ENCODE peak calls at places on chromosomes 5 and 9, in four cellular contexts. C is IMR-90, X is A549, R is Peyer's patch. P is an unnamed sample.

GRCh38 chr5:77449981-77450380 is 42.1 kb downstream of the WDR41 start:
- DNase-seq in R (no peak), X (no peak), C (peak), P (no peak)

GRCh38 chr9:129851821-129852220 is 16.6 kb downstream of the USP20 start:
- DNase-seq in X (no peak), C (no peak), R (no peak), P (no peak)

GRCh38 chr9:132410642-132411041 is 631 bp downstream of the CFAP77 start:
- DNase-seq in X (no peak), C (no peak), R (no peak), P (no peak)

GRCh38 chr9:126478216-126478981 is 135.3 kb upstream of the LMX1B start:
- DNase-seq in R (no peak), C (no peak), X (no peak), P (no peak)

GRCh38 chr9:135416771-135417290 is 62.8 kb upstream of the PPP1R26 start:
- DNase-seq in R (no peak), C (no peak), X (no peak), P (no peak)

GRCh38 chr5:111635946-111636315 is 121.1 kb downstream of the NREP start:
- DNase-seq in C (peak), X (no peak), R (no peak), P (no peak)

GRCh38 chr9:136336156-136336860 is 9.0 kb downstream of the GPSM1 start:
- DNase-seq in C (peak), R (no peak), X (no peak), P (peak)

GRCh38 chr5:1948663-1949191 is 66.0 kb upstream of the IRX4 start:
- DNase-seq in C (no peak), R (no peak), X (no peak), P (no peak)

GRCh38 chr5:56732147-56732546 is 83.2 kb upstream of the MAP3K1 start:
- DNase-seq in X (no peak), C (no peak), R (no peak), P (no peak)

GRCh38 chr9:127612993-127613954 is 1.2 kb downstream of the STXBP1 start:
- DNase-seq in C (peak), X (peak), R (peak), P (peak)

GRCh38 chr9:128558431-128559310 is 6.3 kb downstream of the SPTAN1 start:
- DNase-seq in R (peak), C (peak), X (no peak), P (peak)

GRCh38 chr5:144318460-144318859 is 147.8 kb downstream of the KCTD16 start:
- DNase-seq in C (no peak), R (no peak), X (no peak), P (no peak)

GRCh38 chr9:91954841-91955471 is 4.9 kb upstream of the ROR2 start:
- DNase-seq in C (peak), X (peak), R (no peak), P (peak)

GRCh38 chr5:175590471-175590881 is 67.4 kb upstream of the HRH2 start:
- DNase-seq in R (no peak), X (no peak), C (peak), P (peak)

GRCh38 chr9:109171926-109172325 is 4.9 kb upstream of the FRRS1L start:
- DNase-seq in R (no peak), C (peak), X (no peak), P (peak)

GRCh38 chr5:59276886-59277514 is 616.5 kb downstream of the PDE4D start:
- DNase-seq in X (no peak), C (no peak), R (no peak), P (no peak)

GRCh38 chr9:121735792-121736130 is 84.3 kb downstream of the DAB2IP start:
- DNase-seq in C (no peak), R (no peak), X (peak), P (no peak)

GRCh38 chr9:136484153-136485048 is 1.6 kb upstream of the SEC16A start:
- DNase-seq in X (no peak), C (no peak), R (no peak), P (no peak)

GRCh38 chr9:92295240-92295790 is 1.8 kb upstream of the IARS1 start:
- DNase-seq in X (no peak), R (no peak), C (no peak), P (no peak)

GRCh38 chr5:177220576-177220975 is 82.9 kb downstream of the RAB24 start:
- DNase-seq in X (no peak), R (no peak), C (no peak), P (no peak)

GRCh38 chr5:9207820-9208418 is 338.0 kb downstream of the SEMA5A start:
- DNase-seq in X (peak), R (no peak), C (peak), P (peak)

GRCh38 chr5:8875722-8876121 is 670.2 kb downstream of the SEMA5A start:
- DNase-seq in X (no peak), C (no peak), R (no peak), P (no peak)

GRCh38 chr9:71263451-71263850 is 142.0 kb upstream of the TRPM3 start:
- DNase-seq in C (no peak), R (no peak), X (no peak), P (no peak)

GRCh38 chr5:151886741-151887261 is 37.9 kb downstream of the GLRA1 start:
- DNase-seq in C (no peak), X (no peak), R (no peak), P (no peak)

GRCh38 chr9:130328349-130328801 is 62.8 kb downstream of the HMCN2 start:
- DNase-seq in R (peak), X (no peak), C (peak), P (no peak)

GRCh38 chr5:127400946-127401670 is 110.5 kb downstream of the MEGF10 start:
- DNase-seq in R (no peak), C (no peak), X (no peak), P (no peak)

GRCh38 chr5:150781706-150782614 is 3.4 kb downstream of the SMIM3 start:
- DNase-seq in X (no peak), R (no peak), C (peak), P (peak)

GRCh38 chr5:89128097-89128496 is 245.1 kb upstream of the MEF2C start:
- DNase-seq in C (peak), X (no peak), R (no peak), P (no peak)

GRCh38 chr5:178182158-178182876 is 4.9 kb downstream of the GMCL2 start:
- DNase-seq in X (no peak), R (peak), C (no peak), P (no peak)

GRCh38 chr9:105475302-105475701 is 27.5 kb downstream of the FSD1L start:
- DNase-seq in X (no peak), R (no peak), C (peak), P (no peak)

GRCh38 chr5:145680169-145680568 is 155.0 kb downstream of the PRELID2 start:
- DNase-seq in X (peak), C (no peak), R (no peak), P (peak)

GRCh38 chr9:99253772-99254431 is 31.8 kb downstream of the SEC61B start:
- DNase-seq in R (peak), C (no peak), X (no peak), P (no peak)
- TF ChIP-seq POLR2A in R (no peak), C (no peak), X (no peak), P (no peak)

GRCh38 chr9:76688471-76689238 is 75.6 kb upstream of the PCA3 start:
- DNase-seq in X (no peak), R (no peak), C (no peak), P (no peak)

GRCh38 chr9:76686756-76687155 is 77.5 kb upstream of the PCA3 start:
- DNase-seq in R (no peak), C (no peak), X (no peak), P (no peak)

GRCh38 chr9:76690575-76691370 is 73.5 kb upstream of the PCA3 start:
- DNase-seq in C (no peak), X (no peak), R (no peak), P (no peak)

GRCh38 chr9:76684213-76684612 is 80.0 kb upstream of the PCA3 start:
- DNase-seq in X (no peak), C (no peak), R (no peak), P (no peak)

DNA sequence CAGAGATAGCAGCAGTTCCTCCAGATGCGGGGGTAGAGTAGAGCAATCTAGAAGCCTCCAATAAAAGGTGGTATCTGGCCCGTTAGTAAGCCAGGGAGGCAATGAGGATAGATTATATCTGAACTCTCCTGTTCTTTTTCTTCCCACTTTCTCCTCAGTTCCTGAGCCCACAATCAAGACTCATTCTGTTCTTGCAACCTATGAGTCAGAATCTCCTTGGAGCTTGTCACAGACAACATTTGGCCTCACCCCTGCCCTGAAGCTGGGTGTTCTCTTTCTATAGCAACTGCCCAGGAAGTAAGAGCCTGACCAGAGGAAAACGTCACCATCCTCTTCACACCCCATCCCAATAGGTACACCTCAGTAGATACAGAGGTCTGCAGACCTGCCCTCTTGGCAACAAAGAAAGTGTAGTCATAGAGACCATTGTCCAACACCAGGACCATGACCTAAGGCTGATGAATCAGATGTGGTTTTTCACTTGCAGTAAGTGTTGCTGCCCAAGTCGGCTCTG is 76.3 kb upstream of the PCA3 start:
- DNase-seq in C (peak), R (no peak), X (no peak), P (peak)
- TF ChIP-seq POLR2A in C (no peak), R (no peak), X (no peak), P (no peak)

DNA sequence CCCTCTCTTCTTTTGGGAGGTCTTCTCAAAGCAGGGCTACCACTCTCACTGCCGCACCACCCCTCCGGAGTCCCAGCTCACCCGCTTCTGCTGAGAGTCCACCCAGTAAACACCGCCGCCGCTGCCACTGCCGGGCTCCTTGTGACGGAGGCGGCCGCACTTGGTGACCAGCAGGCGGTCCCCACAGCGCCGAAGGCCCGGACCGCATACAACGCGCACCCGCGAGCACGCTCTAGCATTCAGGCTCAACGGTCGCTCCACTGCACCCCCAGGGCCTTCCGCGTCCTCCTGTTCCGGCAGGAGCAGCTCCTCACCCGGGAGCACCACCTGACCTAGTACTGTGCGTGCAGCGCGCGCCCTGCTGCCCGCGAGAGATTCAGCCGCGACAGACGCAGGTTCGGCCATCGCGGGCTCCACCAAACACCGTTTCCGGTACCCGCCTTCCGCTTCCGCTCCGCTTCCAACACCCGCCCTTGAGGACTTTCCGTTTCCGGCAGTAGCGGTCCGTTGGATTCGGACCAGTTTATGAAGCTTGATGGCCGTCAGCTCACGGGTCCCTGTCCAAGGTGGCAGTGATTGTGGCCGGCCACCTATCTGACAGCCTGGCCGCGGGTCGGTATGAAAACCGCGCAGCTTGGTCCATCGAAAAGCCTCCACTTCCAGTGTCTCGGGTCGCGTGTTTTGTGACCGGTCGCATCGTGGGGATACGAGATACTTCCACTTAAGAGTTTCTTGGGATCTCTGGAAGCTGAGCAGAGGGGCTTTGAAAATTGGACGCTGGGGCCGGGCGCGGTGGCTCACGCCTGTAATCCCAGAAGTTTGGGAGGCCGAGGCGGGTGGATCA is at the start of gene EXOSC3:
- DNase-seq in C (peak), R (peak), X (peak), P (peak)
- TF ChIP-seq POLR2A in C (peak), R (peak), X (peak), P (peak)

DNA sequence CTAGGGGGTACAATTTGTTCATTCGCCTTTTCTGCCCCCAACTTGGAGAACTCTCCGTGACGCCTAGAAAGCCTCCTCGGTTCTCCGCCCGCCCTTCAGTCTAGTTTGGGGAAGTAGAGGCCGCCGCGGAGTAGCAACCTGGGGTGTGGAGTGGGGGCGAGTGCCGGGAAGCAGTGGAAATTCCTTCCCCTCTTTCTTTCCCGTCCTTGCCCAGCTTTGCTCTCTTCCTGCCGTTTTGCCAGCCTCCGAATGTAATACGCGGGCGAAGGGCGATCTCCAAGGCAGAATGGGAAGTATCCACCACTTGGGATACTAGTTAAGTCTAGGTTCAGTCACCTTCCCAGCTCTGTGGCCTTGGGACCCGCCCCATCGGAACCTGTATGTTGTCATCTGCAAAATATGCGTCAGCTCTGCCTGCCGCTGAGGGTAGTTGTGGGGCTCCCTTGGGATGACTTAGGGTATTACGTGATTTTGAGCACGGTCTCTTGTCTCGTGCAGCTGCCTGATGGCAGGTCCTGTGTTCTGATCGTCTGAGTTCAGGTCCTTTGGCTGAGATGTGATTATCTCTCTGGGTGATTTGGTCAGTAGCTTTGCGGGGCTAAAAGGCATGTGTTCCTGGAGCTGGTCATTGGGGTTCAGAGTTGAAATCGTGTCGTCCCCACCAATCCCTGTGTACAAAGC is 726 bp downstream of the PAM start:
- DNase-seq in R (peak), X (peak), C (peak), P (peak)
- TF ChIP-seq POLR2A in R (peak), X (no peak), C (no peak), P (peak)

DNA sequence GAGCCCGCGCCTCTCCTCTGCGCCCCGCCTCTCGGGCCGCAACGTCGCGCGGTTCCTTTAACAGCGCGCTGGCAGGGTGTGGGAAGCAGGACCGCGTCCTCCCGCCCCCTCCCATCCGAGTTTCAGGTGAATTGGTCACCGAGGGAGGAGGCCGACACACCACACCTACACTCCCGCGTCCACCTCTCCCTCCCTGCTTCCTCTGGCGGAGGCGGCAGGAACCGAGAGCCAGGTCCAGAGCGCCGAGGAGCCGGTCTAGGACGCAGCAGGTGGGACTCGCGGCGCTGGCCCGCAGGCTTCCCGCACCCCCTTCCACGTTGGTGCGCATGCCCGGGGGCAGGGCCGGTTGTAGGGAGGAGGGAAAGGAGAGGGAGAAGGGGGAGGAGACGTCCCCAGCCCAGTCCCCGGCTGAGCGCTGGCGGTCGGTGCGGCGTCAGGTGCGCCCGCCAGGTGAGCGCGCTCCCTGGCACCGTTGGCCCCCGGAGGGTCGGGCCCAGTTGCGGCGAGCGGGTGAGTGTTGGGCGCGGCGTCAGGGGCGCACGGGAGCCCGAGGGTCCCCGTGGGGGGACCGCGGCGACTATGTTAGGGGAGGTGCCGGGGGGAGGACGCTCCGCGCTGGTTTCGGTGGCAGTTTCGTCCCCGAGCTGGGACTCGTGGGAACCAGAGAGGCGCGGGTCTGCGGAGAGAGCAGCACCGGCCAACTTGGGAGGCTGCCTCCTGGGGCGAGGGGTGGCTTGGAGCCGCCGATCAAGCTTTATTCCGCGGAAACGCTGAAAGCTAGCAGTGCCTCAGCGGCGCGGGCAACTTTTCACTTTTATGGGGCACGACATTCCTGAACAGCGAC is at the start of gene OCLN:
- DNase-seq in X (peak), R (no peak), C (no peak), P (peak)
- TF ChIP-seq POLR2A in X (peak), R (peak), C (no peak), P (no peak)

P was measured in H54.